ENCODE peak calls at places on chromosomes 5 and 9, in four cellular contexts. C, W, M and D are unnamed samples.

GRCh38 chr5:69498384-69498783 is 5.8 kb downstream of the OCLN start:
- DNase-seq in C (no peak), W (no peak), M (no peak), D (no peak)

GRCh38 chr9:34457266-34458012 is 931 bp downstream of the FAM219A start:
- DNase-seq in C (peak; percentile 43), W (peak; percentile 77), M (peak; percentile 9), D (peak; percentile 39)

GRCh38 chr5:43437062-43437660 is 25.0 kb upstream of the CCL28 start:
- DNase-seq in C (no peak), W (no peak), M (no peak), D (no peak)

GRCh38 chr9:114836769-114837168 is 30.9 kb upstream of the TNFSF15 start:
- DNase-seq in C (no peak), W (no peak), M (no peak), D (no peak)

GRCh38 chr5:175219256-175219835 is 224.6 kb downstream of the DRD1 start:
- DNase-seq in C (no peak), W (no peak), M (no peak), D (no peak)

GRCh38 chr5:74543162-74543995 is 97.1 kb downstream of the ENC1 start:
- DNase-seq in C (no peak), W (peak; percentile 80), M (no peak), D (no peak)

GRCh38 chr9:27387722-27388121 is 90.8 kb upstream of the EQTN start:
- DNase-seq in C (no peak), W (no peak), M (no peak), D (no peak)

GRCh38 chr5:37110128-37110527 is 139.0 kb downstream of the CPLANE1 start:
- DNase-seq in C (no peak), W (no peak), M (no peak), D (no peak)

GRCh38 chr5:61311836-61312808 is 19.9 kb upstream of the ZSWIM6 start:
- DNase-seq in C (no peak), W (peak; percentile 91), M (no peak), D (no peak)

GRCh38 chr5:124755565-124755964 is 9.1 kb upstream of the ZNF608 start:
- DNase-seq in C (no peak), W (no peak), M (no peak), D (no peak)

GRCh38 chr5:67921004-67921601 is 294.5 kb upstream of the PIK3R1 start:
- DNase-seq in C (no peak), W (no peak), M (no peak), D (no peak)

GRCh38 chr9:123377211-123377971 is 21.4 kb downstream of the CRB2 start:
- DNase-seq in C (no peak), W (no peak), M (no peak), D (no peak)

GRCh38 chr5:166505086-166505485 is 1786.4 kb upstream of the WWC1 start:
- DNase-seq in C (no peak), W (no peak), M (no peak), D (no peak)

GRCh38 chr5:77645158-77645994 is 6.9 kb upstream of the OTP start:
- DNase-seq in C (no peak), W (no peak), M (peak; percentile 69), D (no peak)

GRCh38 chr5:96976-97640 is 5.1 kb downstream of the PLEKHG4B start:
- DNase-seq in C (no peak), W (no peak), M (no peak), D (no peak)

GRCh38 chr5:59744531-59744992 is 149.0 kb downstream of the PDE4D start:
- DNase-seq in C (no peak), W (peak; percentile 25), M (no peak), D (no peak)

GRCh38 chr9:69252436-69252835 is 72.6 kb upstream of the ENTREP1 start:
- DNase-seq in C (no peak), W (no peak), M (no peak), D (no peak)

GRCh38 chr9:109251080-109251775 is 69.6 kb downstream of the EPB41L4B start:
- DNase-seq in C (no peak), W (peak; percentile 65), M (no peak), D (no peak)

GRCh38 chr9:23677446-23677845 is 148.6 kb downstream of the ELAVL2 start:
- DNase-seq in C (no peak), W (no peak), M (no peak), D (no peak)

GRCh38 chr9:2013688-2014087 is 1.5 kb upstream of the SMARCA2 start:
- DNase-seq in C (no peak), W (peak; percentile 38), M (no peak), D (no peak)

GRCh38 chr5:4572713-4573112 is 567.4 kb upstream of the ADAMTS16 start:
- DNase-seq in C (no peak), W (no peak), M (no peak), D (no peak)

GRCh38 chr5:92559743-92560142 is 1021.3 kb downstream of the NR2F1-AS1 start:
- DNase-seq in C (no peak), W (peak; percentile 36), M (no peak), D (no peak)

GRCh38 chr9:123399803-123400378 is 43.9 kb downstream of the CRB2 start:
- DNase-seq in C (no peak), W (no peak), M (no peak), D (no peak)

GRCh38 chr9:117116084-117116483 is 298.8 kb downstream of the ASTN2 start:
- DNase-seq in C (no peak), W (no peak), M (peak; percentile 58), D (no peak)

GRCh38 chr5:129460121-129460950 is at the start of gene ADAMTS19:
- DNase-seq in C (no peak), W (peak; percentile 21), M (peak; percentile 26), D (no peak)

GRCh38 chr5:171908638-171909037 is 97.8 kb downstream of the FBXW11 start:
- DNase-seq in C (no peak), W (no peak), M (no peak), D (no peak)

GRCh38 chr9:107999011-107999410 is 509.4 kb upstream of the KLF4 start:
- DNase-seq in C (no peak), W (no peak), M (no peak), D (no peak)

GRCh38 chr5:94693043-94693822 is 74.8 kb downstream of the SLF1 start:
- DNase-seq in C (no peak), W (peak; percentile 93), M (peak; percentile 12), D (no peak)

GRCh38 chr5:22793463-22793862 is 59.7 kb downstream of the CDH12 start:
- DNase-seq in C (no peak), W (no peak), M (no peak), D (no peak)

GRCh38 chr9:131874916-131875670 is 135.2 kb upstream of the RAPGEF1 start:
- DNase-seq in C (no peak), W (no peak), M (no peak), D (no peak)

GRCh38 chr9:131875828-131876485 is 136.1 kb upstream of the RAPGEF1 start:
- DNase-seq in C (no peak), W (peak; percentile 57), M (no peak), D (no peak)

GRCh38 chr9:131873891-131874440 is 134.1 kb upstream of the RAPGEF1 start:
- DNase-seq in C (no peak), W (no peak), M (no peak), D (no peak)

GRCh38 chr9:131874447-131874846 is 134.6 kb upstream of the RAPGEF1 start:
- DNase-seq in C (no peak), W (no peak), M (no peak), D (no peak)

DNA sequence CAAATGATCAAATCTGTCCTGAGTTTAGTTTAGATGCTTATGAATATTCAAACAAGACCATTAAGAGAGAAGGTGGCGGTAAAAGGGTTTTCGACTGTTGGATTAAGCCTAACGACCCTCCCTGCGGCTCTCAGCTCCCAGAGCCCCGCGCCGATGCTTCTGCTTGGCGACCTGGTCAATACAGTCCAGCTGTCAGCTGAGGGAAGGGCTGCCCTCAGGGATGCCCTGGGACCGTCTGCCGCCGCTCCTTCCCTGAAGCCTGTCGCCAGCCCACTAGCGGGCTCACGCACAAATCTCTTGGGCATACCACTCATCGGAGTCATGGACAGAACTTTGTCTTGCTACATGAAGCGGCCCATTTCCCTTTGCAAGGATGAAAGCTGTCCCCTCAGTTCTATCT is 136.6 kb upstream of the RAPGEF1 start:
- DNase-seq in C (no peak), W (no peak), M (no peak), D (no peak)
- TF ChIP-seq CTCF in C (no peak), W (no peak), M (no peak), D (no peak)

DNA sequence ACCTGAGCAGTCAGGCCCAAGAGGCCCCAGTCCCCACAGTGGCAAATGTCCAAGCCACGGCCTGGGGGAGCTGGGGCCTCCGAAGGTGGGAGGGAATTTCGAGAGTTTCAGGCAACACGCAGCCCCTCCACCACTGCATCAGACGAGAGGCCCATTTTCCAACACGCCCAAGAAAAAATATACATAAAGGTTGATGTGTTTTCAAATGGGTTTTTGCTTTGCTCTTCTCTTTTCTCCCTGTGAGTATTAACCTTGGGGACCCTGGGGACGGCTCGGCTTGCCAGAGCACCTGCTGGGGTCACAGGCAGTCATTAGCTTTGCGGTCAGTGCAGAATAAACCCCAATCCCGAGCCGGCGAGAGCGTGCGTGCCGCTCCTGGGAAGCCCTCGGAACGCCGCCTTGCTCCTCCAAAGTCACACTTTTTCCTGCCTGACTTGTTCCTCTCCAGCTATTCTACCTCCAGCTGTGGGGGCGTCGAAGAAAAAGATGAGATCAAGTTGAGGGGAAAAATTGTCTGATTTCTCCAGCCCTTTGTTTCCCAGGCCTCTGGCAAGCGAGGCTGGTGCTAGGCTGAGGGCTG is 31.5 kb downstream of the ASS1 start:
- DNase-seq in C (no peak), W (no peak), M (no peak), D (no peak)
- TF ChIP-seq CTCF in C (no peak), W (no peak), M (no peak), D (no peak)

GRCh38 chr9:98796364-98797101 is at the start of gene ANKS6:
- DNase-seq in C (peak; percentile 72), W (peak; percentile 65), M (peak; percentile 77), D (peak; percentile 79)
- TF ChIP-seq CTCF in C (peak; percentile 52), W (peak; percentile 76), M (no peak), D (no peak)

GRCh38 chr9:121439016-121439415 is 60.6 kb downstream of the GGTA1 start:
- DNase-seq in C (no peak), W (no peak), M (no peak), D (no peak)

GRCh38 chr9:121441163-121441562 is 58.5 kb downstream of the GGTA1 start:
- DNase-seq in C (no peak), W (no peak), M (no peak), D (no peak)

GRCh38 chr9:121437891-121438290 is 61.8 kb downstream of the GGTA1 start:
- DNase-seq in C (no peak), W (no peak), M (no peak), D (no peak)

GRCh38 chr9:121439711-121440110 is 59.9 kb downstream of the GGTA1 start:
- DNase-seq in C (no peak), W (peak; percentile 14), M (no peak), D (no peak)

GRCh38 chr9:121440265-121440664 is 59.4 kb downstream of the GGTA1 start:
- DNase-seq in C (no peak), W (peak; percentile 54), M (no peak), D (no peak)
- TF ChIP-seq CTCF in C (peak; percentile 6), W (peak; percentile 51), M (no peak), D (no peak)